ENCODE peak calls at places on chromosomes 6 and 20, in five cellular contexts. Z, X, J, G and L are unnamed samples.

GRCh38 chr20:57600324-57601210 is 19.7 kb downstream of the ZBP1 start:
- DNase-seq in X (no peak), Z (no peak), J (no peak), G (no peak), L (no peak)

GRCh38 chr20:38395165-38395564 is 40.0 kb downstream of the SNHG17 start:
- DNase-seq in G (no peak), J (no peak), Z (no peak), X (no peak), L (no peak)

GRCh38 chr6:159700970-159701369 is 7.9 kb upstream of the SOD2 start:
- DNase-seq in X (no peak), J (no peak), G (no peak), Z (no peak), L (no peak)

GRCh38 chr20:49951160-49951559 is 15.0 kb downstream of the RNF114 start:
- DNase-seq in J (no peak), G (no peak), X (no peak), Z (no peak), L (no peak)

GRCh38 chr6:38021029-38021428 is 201.5 kb downstream of the ZFAND3 start:
- DNase-seq in J (no peak), G (no peak), X (no peak), Z (no peak), L (no peak)

GRCh38 chr6:69866351-69867074 is at the start of gene COL19A1:
- DNase-seq in Z (peak), J (peak), G (peak), X (peak), L (no peak)

GRCh38 chr6:56101141-56101553 is 146.2 kb downstream of the COL21A1 start:
- DNase-seq in G (no peak), X (no peak), Z (no peak), J (no peak), L (no peak)

GRCh38 chr6:33613794-33614166 is 7.3 kb upstream of the ITPR3 start:
- DNase-seq in Z (no peak), J (no peak), X (no peak), G (no peak), L (no peak)

GRCh38 chr6:106475280-106475679 is 114.8 kb downstream of the CRYBG1 start:
- DNase-seq in J (no peak), Z (no peak), X (no peak), G (no peak), L (no peak)

GRCh38 chr6:13462380-13463326 is 24.7 kb downstream of the GFOD1 start:
- DNase-seq in Z (no peak), G (no peak), J (no peak), X (no peak), L (no peak)

GRCh38 chr20:61684136-61684535 is 381.5 kb downstream of the TAF4 start:
- DNase-seq in J (no peak), G (no peak), X (no peak), Z (no peak), L (no peak)

GRCh38 chr20:25309395-25310267 is 61.7 kb downstream of the PYGB start:
- DNase-seq in J (no peak), Z (no peak), X (peak), G (no peak), L (no peak)

GRCh38 chr20:1212607-1213396 is 9.5 kb downstream of the C20orf202 start:
- DNase-seq in X (peak), J (peak), G (peak), Z (peak), L (no peak)

GRCh38 chr6:170267688-170268087 is 23.2 kb downstream of the DLL1 start:
- DNase-seq in J (no peak), G (no peak), X (no peak), Z (no peak), L (no peak)

GRCh38 chr20:36384022-36384619 is 78.0 kb downstream of the DLGAP4 start:
- DNase-seq in Z (peak), G (no peak), X (no peak), J (no peak), L (no peak)

GRCh38 chr6:45714795-45715507 is 300.7 kb downstream of the CLIC5 start:
- DNase-seq in X (peak), Z (peak), G (peak), J (peak), L (peak)

GRCh38 chr6:154276810-154277577 is 79.6 kb downstream of the IPCEF1 start:
- DNase-seq in J (no peak), G (no peak), X (no peak), Z (no peak), L (no peak)

GRCh38 chr20:9978395-9979004 is 56.3 kb upstream of the ANKEF1 start:
- DNase-seq in Z (peak), J (peak), G (peak), X (peak), L (no peak)

GRCh38 chr20:1663917-1664316 is 6.3 kb upstream of the SIRPG start:
- DNase-seq in G (no peak), J (no peak), Z (no peak), X (no peak), L (no peak)

GRCh38 chr20:53606364-53606985 is 12.8 kb upstream of the ZNF217 start:
- DNase-seq in Z (no peak), X (no peak), J (no peak), G (no peak), L (peak)

GRCh38 chr20:59808729-59809381 is 124.6 kb downstream of the SYCP2 start:
- DNase-seq in G (peak), Z (no peak), X (no peak), J (no peak), L (peak)

GRCh38 chr20:62159052-62159451 is 15.5 kb downstream of the SS18L1 start:
- DNase-seq in J (no peak), G (no peak), X (no peak), Z (no peak), L (no peak)

GRCh38 chr6:160583805-160584204 is 80.3 kb downstream of the LPA start:
- DNase-seq in Z (no peak), G (no peak), X (no peak), J (no peak), L (no peak)

GRCh38 chr20:57484772-57485171 is 40.2 kb downstream of the CTCFL start:
- DNase-seq in G (no peak), Z (no peak), X (no peak), J (no peak), L (no peak)

GRCh38 chr6:127092486-127092885 is 26.0 kb upstream of the RSPO3 start:
- DNase-seq in J (no peak), G (no peak), Z (no peak), X (no peak), L (no peak)

DNA sequence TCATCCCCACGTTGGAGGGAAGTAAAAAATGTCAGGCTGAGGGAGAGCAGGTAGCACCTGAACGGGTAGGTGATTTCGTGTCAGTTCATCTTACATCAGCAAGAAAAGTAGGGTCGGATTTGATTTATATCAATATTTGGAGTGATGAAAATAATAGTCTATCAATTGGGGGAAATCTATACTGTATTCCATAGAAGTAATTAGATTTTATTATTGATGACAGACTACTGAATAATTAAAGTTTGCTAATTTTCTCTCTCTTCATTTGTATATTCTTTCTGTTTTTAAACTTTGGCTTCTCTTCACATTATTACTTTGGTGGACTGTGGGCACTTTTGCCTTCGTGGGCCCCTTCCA is 78.4 kb downstream of the OLIG3 start:
- DNase-seq in Z (no peak), G (no peak), X (no peak), J (no peak), L (no peak)
- TF ChIP-seq CTCF in Z (no peak), G (no peak), X (no peak), J (no peak), L (peak)

DNA sequence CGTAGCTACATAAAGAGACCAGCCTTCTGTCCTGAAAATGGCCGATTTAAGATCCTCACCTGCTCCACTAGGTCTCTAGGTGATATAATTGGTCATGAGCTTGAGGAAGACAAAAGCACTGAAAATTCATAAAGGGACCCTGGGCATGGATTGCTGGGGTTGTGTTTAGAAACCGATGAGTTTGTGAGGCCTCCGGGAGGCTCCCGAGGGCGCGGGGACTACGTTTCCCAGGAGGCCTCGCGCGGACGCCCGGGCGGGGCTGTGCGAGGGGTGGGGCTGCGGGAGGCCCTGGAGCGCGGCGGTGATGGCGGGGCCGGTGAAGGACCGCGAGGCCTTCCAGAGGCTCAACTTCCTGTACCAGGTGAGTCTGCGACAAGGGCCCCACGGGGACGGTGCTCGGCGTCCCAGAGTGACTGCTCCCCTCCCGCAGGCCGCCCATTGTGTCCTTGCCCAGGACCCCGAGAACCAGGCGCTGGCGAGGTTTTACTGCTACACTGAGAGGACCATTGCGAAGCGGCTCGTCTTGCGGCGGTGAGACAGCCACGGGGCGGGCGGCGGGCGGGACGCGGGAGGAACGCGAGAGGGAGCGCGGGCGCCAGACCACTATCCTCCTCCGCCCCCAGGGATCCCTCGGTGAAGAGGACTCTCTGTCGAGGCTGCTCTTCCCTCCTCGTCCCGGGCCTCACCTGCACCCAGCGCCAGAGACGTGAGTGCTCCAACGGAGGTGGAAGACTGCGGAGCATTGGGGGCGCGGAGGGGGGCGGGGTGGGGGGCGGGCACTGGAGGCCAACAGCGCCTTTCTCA is at the start of gene RPP21:
- DNase-seq in Z (peak), G (peak), X (peak), J (peak), L (peak)
- TF ChIP-seq CTCF in Z (no peak), G (no peak), X (no peak), J (no peak), L (no peak)

DNA sequence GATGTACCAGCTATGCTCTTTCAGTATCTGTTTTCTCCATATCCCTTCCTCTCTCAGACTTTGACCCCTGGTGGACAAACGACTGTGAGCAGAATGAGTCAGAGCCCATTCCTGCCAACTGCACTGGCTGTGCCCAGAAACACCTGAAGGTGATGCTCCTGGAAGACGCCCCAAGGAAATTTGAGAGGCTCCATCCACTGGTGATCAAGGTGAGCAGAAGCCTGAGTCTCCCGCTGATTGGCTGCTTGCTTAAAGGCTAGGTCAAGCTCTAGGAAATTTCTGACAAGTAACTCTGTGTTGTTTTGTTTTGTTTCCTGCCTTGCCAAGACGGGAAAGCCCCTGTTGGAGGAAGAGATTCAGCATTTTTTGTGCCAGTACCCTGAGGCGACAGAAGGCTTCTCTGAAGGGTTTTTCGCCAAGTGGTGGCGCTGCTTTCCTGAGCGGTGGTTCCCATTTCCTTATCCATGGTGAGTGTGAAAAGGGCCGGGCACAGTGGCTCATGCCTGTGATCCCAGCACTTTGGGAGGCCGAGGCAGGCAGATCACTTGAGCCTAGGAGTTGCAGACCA is 28.6 kb downstream of the C6orf89 start:
- DNase-seq in G (no peak), X (no peak), J (peak), Z (peak), L (no peak)
- TF ChIP-seq CTCF in G (no peak), X (peak), J (peak), Z (peak), L (peak)

GRCh38 chr6:51526922-51527321 is 560.5 kb downstream of the PKHD1 start:
- DNase-seq in Z (no peak), X (no peak), G (no peak), J (no peak), L (no peak)

GRCh38 chr6:51528556-51528955 is 558.9 kb downstream of the PKHD1 start:
- DNase-seq in J (no peak), X (peak), Z (no peak), G (no peak), L (no peak)

GRCh38 chr6:51526049-51526448 is 561.4 kb downstream of the PKHD1 start:
- DNase-seq in G (no peak), Z (no peak), X (no peak), J (no peak), L (no peak)

GRCh38 chr6:51531623-51532022 is 555.8 kb downstream of the PKHD1 start:
- DNase-seq in J (no peak), X (no peak), G (no peak), Z (no peak), L (no peak)

GRCh38 chr6:51529240-51529639 is 558.2 kb downstream of the PKHD1 start:
- DNase-seq in Z (no peak), G (no peak), X (no peak), J (no peak), L (no peak)
- TF ChIP-seq CTCF in Z (no peak), G (no peak), X (no peak), J (no peak), L (no peak)

GRCh38 chr6:150741633-150742200 is 123.8 kb upstream of the MTHFD1L start:
- DNase-seq in J (no peak), X (no peak), G (no peak), Z (peak), L (no peak)
- TF ChIP-seq CTCF in J (peak), X (peak), G (peak), Z (peak), L (peak)

DNA sequence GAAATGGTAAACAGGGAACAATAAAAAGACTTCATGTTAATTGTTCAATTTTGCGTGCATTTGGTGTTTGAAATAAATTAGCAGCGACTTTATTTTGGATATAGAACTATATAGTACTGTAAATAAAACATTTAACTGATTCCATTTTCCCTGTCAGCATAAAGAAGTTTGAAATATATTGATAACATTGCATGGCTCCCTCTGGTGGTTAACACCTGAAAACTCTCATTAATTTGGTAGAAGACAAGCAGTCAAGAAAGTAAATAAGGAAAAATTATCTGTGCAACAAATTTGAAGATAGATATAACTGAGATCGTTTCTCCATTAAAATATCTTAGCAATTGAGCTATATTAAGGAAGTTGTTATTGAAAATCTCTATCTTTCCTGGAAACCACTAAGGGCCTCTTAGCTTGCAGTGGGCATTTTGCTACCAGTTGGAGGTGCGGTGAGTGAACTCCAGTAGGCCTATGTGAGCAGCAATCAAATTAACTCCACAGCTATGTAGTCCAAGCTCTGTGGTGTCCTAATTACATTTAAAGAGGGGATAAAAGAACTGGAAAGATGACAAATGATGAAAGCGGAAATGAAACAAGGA is 435.7 kb upstream of the FKBP1C start:
- DNase-seq in J (no peak), G (no peak), X (no peak), Z (no peak), L (no peak)
- TF ChIP-seq CTCF in J (peak), G (peak), X (peak), Z (peak), L (peak)

GRCh38 chr6:100078509-100078908 is 84.5 kb upstream of the MCHR2 start:
- DNase-seq in J (no peak), Z (peak), G (no peak), X (peak), L (no peak)
- TF ChIP-seq CTCF in J (peak), Z (no peak), G (no peak), X (peak), L (peak)

DNA sequence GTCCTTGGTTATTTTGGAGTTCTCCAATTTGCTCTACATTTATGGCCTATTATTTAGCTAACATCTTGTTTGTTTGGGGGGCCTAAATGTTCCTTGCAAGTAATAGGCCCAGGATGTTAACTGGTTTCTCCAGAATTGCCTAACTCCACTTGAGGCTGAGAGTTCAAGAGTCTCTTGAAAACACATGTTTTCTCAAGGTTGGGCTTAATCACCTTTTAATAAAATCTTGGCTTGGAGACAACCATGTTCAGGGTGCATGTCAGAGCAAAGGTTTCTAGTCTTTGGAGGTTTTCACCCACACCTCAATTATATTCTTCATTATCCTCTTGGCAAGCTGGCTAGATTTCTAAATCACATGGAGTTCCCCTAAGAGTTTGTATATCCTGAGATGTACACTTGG is 54.2 kb downstream of the KLHL31 start:
- DNase-seq in X (no peak), Z (no peak), J (no peak), G (no peak), L (no peak)
- TF ChIP-seq CTCF in X (no peak), Z (no peak), J (no peak), G (no peak), L (no peak)

GRCh38 chr20:41570552-41570951 is 47.6 kb downstream of the CHD6 start:
- DNase-seq in Z (no peak), G (no peak), X (no peak), J (no peak), L (no peak)

GRCh38 chr20:41574802-41575389 is 43.3 kb downstream of the CHD6 start:
- DNase-seq in J (no peak), X (no peak), G (no peak), Z (no peak), L (no peak)

GRCh38 chr20:41571006-41571405 is 47.2 kb downstream of the CHD6 start:
- DNase-seq in G (no peak), Z (no peak), X (no peak), J (no peak), L (no peak)

GRCh38 chr20:41573955-41574354 is 44.2 kb downstream of the CHD6 start:
- DNase-seq in X (no peak), G (no peak), J (no peak), Z (no peak), L (no peak)

DNA sequence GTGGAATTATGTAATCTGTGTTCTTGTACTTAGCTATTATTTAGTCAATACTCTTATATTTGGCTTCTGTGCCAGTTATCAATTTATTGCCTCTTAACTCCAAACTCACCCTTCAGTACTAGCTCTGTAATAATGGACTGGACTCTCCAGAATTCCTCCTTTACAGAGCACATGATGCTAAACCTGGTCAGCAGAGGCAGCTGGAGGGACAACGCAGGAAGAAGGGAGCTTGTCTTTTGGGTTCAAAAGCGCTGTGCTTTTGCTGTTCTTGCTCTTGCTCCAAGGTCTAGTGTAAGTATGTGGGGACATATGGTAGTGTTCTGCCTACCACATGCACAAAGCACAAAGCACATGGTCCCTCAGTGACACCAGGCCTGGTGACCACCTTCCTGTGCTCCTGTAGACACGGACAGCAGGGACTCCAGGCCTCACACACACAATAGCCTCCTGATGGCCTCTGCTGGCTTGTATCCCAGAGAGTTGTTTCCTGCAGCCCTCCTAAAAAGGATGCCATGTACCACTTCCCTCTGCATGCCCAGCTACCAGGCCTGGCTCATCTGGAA is 46.1 kb downstream of the CHD6 start:
- DNase-seq in G (no peak), J (peak), X (no peak), Z (no peak), L (no peak)
- TF ChIP-seq CTCF in G (no peak), J (no peak), X (no peak), Z (no peak), L (no peak)

GRCh38 chr6:28399370-28400121 is at the start of gene ZSCAN12:
- DNase-seq in J (peak), X (peak), Z (peak), G (peak), L (peak)
- TF ChIP-seq CTCF in J (peak), X (peak), Z (no peak), G (peak), L (peak)